ENCODE peak calls at places on chromosome 14, in five cellular contexts. U is dorsolateral prefrontal cortex, L is lung, O is tibial nerve, E is breast epithelium. I is an unnamed sample.

GRCh38 chr14:104778694-104779331 is 16.7 kb downstream of the AKT1 start:
- DNase-seq in U (no peak), L (no peak), O (no peak), E (no peak), I (no peak)

GRCh38 chr14:101217972-101218371 is 314.4 kb upstream of the RTL1 start:
- DNase-seq in U (no peak), L (no peak), O (no peak), E (no peak), I (no peak)

GRCh38 chr14:41868396-41868795 is 261.7 kb downstream of the LRFN5 start:
- DNase-seq in U (no peak), L (no peak), O (no peak), E (no peak), I (no peak)

GRCh38 chr14:66468778-66469367 is 17.3 kb upstream of the CCDC196 start:
- DNase-seq in U (no peak), L (no peak), O (no peak), E (no peak), I (no peak)

GRCh38 chr14:64880382-64881121 is 845 bp upstream of the SPTB start:
- DNase-seq in U (peak), L (peak), O (no peak), E (no peak), I (peak)

GRCh38 chr14:63857467-63858030 is 4.7 kb downstream of the SYNE2 start:
- DNase-seq in U (no peak), L (no peak), O (no peak), E (no peak), I (no peak)

GRCh38 chr14:49692895-49693737 is at the start of gene KLHDC1:
- DNase-seq in U (peak), L (peak), O (peak), E (peak), I (peak)

GRCh38 chr14:97719931-97720330 is 922.7 kb downstream of the VRK1 start:
- DNase-seq in U (no peak), L (no peak), O (no peak), E (no peak), I (no peak)

GRCh38 chr14:36659822-36660735 is 1.6 kb upstream of the PAX9 start:
- DNase-seq in U (no peak), L (no peak), O (no peak), E (no peak), I (no peak)

GRCh38 chr14:61642246-61642982 is 52.9 kb upstream of the HIF1A start:
- DNase-seq in U (no peak), L (no peak), O (no peak), E (no peak), I (no peak)

GRCh38 chr14:76761849-76762616 is 765 bp downstream of the VASH1 start:
- DNase-seq in U (no peak), L (peak), O (no peak), E (no peak), I (no peak)

GRCh38 chr14:90987140-90987539 is 73.3 kb downstream of the RPS6KA5 start:
- DNase-seq in U (no peak), L (no peak), O (no peak), E (no peak), I (no peak)

GRCh38 chr14:52458721-52459085 is 93.6 kb downstream of the TXNDC16 start:
- DNase-seq in U (no peak), L (no peak), O (no peak), E (no peak), I (no peak)

GRCh38 chr14:52461721-52462120 is 90.6 kb downstream of the TXNDC16 start:
- DNase-seq in U (no peak), L (no peak), O (no peak), E (no peak), I (no peak)

GRCh38 chr14:52463375-52463774 is 88.9 kb downstream of the TXNDC16 start:
- DNase-seq in U (no peak), L (no peak), O (no peak), E (no peak), I (no peak)

GRCh38 chr14:52467515-52468266 is 84.6 kb downstream of the TXNDC16 start:
- DNase-seq in U (no peak), L (no peak), O (no peak), E (no peak), I (no peak)

GRCh38 chr14:52464175-52464574 is 88.1 kb downstream of the TXNDC16 start:
- DNase-seq in U (no peak), L (no peak), O (no peak), E (no peak), I (no peak)
- TF ChIP-seq CTCF in U (no peak), L (no peak), O (no peak), E (no peak), I (no peak)

DNA sequence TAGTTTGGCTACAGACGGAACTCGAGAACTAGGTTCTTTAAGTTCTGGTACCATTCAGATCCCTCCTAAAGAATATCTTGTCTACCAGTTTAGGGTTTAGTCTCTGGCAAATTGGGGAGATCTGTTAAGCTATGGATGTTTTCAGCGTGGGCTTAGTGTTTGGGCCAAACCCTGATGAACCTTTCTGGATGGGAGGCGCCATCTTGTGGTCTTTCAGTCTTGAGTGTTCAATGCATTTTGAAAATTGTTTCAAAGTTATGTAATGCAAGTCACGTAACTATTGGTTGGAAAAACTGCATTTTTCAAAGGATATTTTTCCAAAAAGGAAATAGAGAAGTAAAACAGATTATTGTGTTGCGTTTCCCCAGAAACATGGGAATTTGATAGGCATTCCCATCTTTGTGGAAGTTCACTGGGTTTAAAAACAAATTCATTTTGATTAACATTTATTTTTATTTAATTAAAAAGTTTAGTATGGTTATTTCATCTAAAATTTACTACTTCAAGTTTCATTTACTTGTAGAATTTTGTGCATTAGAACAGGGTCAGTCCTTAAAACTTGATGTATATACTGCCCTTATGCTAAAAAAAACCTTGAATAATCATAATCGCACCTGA is 169.0 kb downstream of the PRIMA1 start:
- DNase-seq in U (peak), L (no peak), O (peak), E (no peak), I (no peak)
- TF ChIP-seq CTCF in U (peak), L (peak), O (peak), E (no peak), I (peak)

GRCh38 chr14:92511472-92512247 is 1.9 kb upstream of the RIN3 start:
- DNase-seq in U (peak), L (peak), O (no peak), E (no peak), I (no peak)
- TF ChIP-seq CTCF in U (no peak), L (no peak), O (no peak), E (no peak), I (no peak)

DNA sequence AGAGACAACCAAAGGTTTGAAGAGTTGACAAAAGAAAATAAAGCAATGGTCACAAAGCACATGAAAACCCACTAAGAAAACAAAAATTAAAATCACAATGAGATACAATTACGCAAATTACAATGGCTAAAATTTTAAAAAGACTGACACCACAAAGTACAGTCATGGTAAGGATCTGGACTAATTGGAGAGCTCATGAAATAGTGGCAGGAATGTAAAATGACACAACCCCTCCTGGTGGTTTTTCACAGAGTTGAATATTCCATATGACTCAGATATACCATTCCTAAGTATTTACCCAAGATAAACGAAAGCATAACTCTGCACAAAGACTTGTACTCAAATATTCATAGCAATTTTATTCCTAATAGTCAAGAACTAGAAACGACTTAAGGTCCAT is 65.9 kb downstream of the NOVA1 start:
- DNase-seq in U (no peak), L (no peak), O (no peak), E (no peak), I (no peak)
- TF ChIP-seq CTCF in U (no peak), L (no peak), O (no peak), E (no peak), I (no peak)

DNA sequence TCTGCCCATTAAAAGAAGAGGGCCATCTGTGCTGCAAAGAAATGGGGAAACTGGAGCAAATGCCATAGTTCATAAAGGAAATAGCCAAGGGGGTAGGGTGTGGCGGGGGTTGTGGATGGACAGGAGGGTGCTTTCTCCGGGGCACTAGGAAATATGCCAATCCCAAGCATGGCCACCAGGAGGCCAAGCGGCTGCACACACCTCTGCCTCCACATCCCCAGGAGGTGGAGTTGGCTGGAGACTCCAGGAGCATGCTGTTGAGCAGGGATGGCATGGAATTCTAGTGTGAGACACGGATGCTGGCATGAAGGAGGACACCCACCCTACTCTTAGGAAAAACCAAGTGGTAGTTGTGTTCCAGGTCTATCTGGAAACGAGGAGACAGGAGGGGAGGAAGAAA is 25.2 kb downstream of the NID2 start:
- DNase-seq in U (no peak), L (no peak), O (no peak), E (no peak), I (no peak)
- TF ChIP-seq CTCF in U (peak), L (no peak), O (peak), E (no peak), I (no peak)

GRCh38 chr14:95523818-95524448 is 7.5 kb upstream of the SYNE3 start:
- DNase-seq in U (no peak), L (peak), O (no peak), E (no peak), I (no peak)
- TF ChIP-seq CTCF in U (no peak), L (no peak), O (no peak), E (no peak), I (no peak)

GRCh38 chr14:74793506-74794155 is 30.5 kb downstream of the YLPM1 start:
- DNase-seq in U (no peak), L (no peak), O (peak), E (no peak), I (no peak)
- TF ChIP-seq CTCF in U (no peak), L (no peak), O (no peak), E (no peak), I (no peak)

DNA sequence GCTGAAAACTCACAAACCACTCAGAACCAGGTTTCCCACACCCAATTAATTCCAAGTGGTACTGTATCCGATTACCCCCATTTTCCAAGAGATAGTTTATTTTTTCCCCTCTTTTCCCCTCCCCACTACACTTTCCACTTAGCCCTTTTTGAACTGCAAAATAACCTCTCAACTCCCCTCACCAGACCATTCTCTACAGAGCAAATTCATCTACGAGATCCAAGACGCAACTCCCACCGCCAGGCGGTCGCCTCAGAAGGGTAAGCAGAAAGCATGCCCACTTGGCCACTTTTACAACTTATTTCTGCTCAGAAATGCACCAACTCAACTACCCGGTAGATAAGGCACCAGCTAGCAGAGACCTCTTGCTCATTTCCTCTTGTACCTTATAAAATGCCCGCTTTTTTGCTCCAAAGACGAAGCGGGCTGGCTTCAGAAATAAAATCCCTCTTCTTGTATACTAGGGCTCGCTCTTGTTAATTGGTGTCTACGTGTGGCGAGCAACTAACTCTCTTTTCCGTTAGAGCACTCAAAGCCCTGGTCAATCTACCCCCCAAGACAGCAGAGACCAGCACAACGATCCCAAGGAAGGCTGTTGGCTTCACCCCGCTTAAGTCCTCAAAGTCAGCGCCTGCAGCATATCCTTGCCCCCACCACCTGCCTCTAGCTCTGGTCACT is 910 bp upstream of the SRP54 start:
- DNase-seq in U (no peak), L (peak), O (peak), E (no peak), I (no peak)
- TF ChIP-seq CTCF in U (peak), L (no peak), O (no peak), E (peak), I (no peak)

GRCh38 chr14:30251557-30252100 is 307.3 kb upstream of the G2E3 start:
- DNase-seq in U (no peak), L (no peak), O (no peak), E (no peak), I (no peak)
- TF ChIP-seq CTCF in U (no peak), L (no peak), O (no peak), E (no peak), I (no peak)

GRCh38 chr14:68965261-68965761 is 13.8 kb downstream of the ACTN1 start:
- DNase-seq in U (no peak), L (no peak), O (no peak), E (no peak), I (no peak)
- TF ChIP-seq CTCF in U (no peak), L (no peak), O (no peak), E (no peak), I (no peak)

I was measured in activated B cell treated with CpG ODN at 0.5 μM for 24 hours.